ENCODE peak calls at places on chromosomes 3 and 15, in four cellular contexts. N is mammary epithelial cell, H is mucosa of descending colon, R is kidney epithelial cell. A is an unnamed sample.

GRCh38 chr3:15495461-15496340 is 25.8 kb downstream of the COLQ start:
- DNase-seq in N (no peak), H (no peak), R (no peak), A (no peak)

GRCh38 chr3:192514081-192514753 is 213.1 kb downstream of the FGF12 start:
- DNase-seq in N (peak; percentile 3), H (no peak), R (peak; percentile 7), A (no peak)

GRCh38 chr3:112681822-112682325 is 40.9 kb upstream of the CCDC80 start:
- DNase-seq in N (peak; percentile 40), H (no peak), R (peak; percentile 9), A (no peak)

GRCh38 chr3:194235160-194235559 is 99.2 kb downstream of the HES1 start:
- DNase-seq in N (no peak), H (no peak), R (no peak), A (no peak)

GRCh38 chr3:183822631-183823030 is 2.7 kb downstream of the MAP6D1 start:
- DNase-seq in N (no peak), H (no peak), R (no peak), A (no peak)

GRCh38 chr3:138625707-138626365 is 17.3 kb downstream of the FAIM start:
- DNase-seq in N (peak; percentile 95), H (no peak), R (no peak), A (no peak)

GRCh38 chr15:91885054-91885453 is 31.5 kb downstream of the SLCO3A1 start:
- DNase-seq in N (no peak), H (no peak), R (no peak), A (no peak)

GRCh38 chr15:90787881-90788280 is 70.7 kb downstream of the BLM start:
- DNase-seq in N (no peak), H (no peak), R (no peak), A (no peak)

GRCh38 chr15:24856397-24857093 is 98.2 kb upstream of the SNRPN start:
- DNase-seq in N (no peak), H (no peak), R (no peak), A (no peak)

GRCh38 chr3:45426161-45426560 is 37.8 kb downstream of the LARS2 start:
- DNase-seq in N (no peak), H (no peak), R (no peak), A (no peak)

GRCh38 chr3:106376016-106376415 is 507.2 kb upstream of the CBLB start:
- DNase-seq in N (no peak), H (no peak), R (no peak), A (no peak)

GRCh38 chr15:101354891-101355623 is 60.0 kb upstream of the SNRPA1 start:
- DNase-seq in N (no peak), H (no peak), R (no peak), A (no peak)

GRCh38 chr3:193068365-193068764 is 150.7 kb upstream of the MB21D2 start:
- DNase-seq in N (no peak), H (no peak), R (no peak), A (no peak)

GRCh38 chr15:55108858-55109518 is 87.8 kb downstream of the RSL24D1 start:
- DNase-seq in N (peak; percentile 47), H (peak; percentile 51), R (no peak), A (no peak)

GRCh38 chr3:138995706-138996105 is 10.4 kb downstream of the PRR23A start:
- DNase-seq in N (no peak), H (no peak), R (no peak), A (no peak)

GRCh38 chr3:21718161-21718765 is 32.7 kb downstream of the ZNF385D start:
- DNase-seq in N (peak; percentile 95), H (no peak), R (peak; percentile 94), A (no peak)

GRCh38 chr3:116051040-116051439 is 394.2 kb downstream of the LSAMP start:
- DNase-seq in N (no peak), H (no peak), R (no peak), A (no peak)

GRCh38 chr3:151430821-151431484 is 29.9 kb downstream of the IGSF10 start:
- DNase-seq in N (no peak), H (no peak), R (no peak), A (no peak)

GRCh38 chr15:39357478-39358268 is 223.2 kb upstream of the THBS1 start:
- DNase-seq in N (no peak), H (no peak), R (no peak), A (no peak)

DNA sequence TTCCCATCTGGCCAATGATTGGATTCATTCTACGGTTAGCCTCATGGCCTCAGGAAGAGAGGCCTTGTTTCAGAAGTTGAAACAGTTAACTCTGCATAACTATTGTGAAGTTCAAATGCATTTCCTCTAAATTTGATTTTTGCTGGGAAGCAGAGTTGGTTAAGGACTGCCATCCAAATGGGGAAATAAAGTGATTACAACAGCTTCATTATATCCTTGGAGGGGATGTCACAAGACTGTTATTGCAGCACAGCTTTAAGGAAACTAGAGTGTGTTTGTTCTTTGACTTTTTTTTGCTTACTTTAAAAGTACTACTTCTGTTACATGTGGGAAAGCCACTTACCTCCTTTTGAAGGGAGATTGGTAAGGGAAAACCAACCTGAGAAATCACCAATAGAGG is 164.8 kb downstream of the AKAP13 start:
- DNase-seq in N (no peak), H (no peak), R (no peak), A (no peak)
- H3K4me3 ChIP-seq in N (no peak overlapping the region), H (no peak overlapping the region), R (no peak overlapping the region), A (no peak overlapping the region)

GRCh38 chr3:32873491-32874130 is 55.8 kb downstream of the TRIM71 start:
- DNase-seq in N (no peak), H (no peak), R (no peak), A (no peak)
- TF ChIP-seq CTCF in N (peak; percentile 33), H (no peak), R (no peak), A (no peak)

GRCh38 chr15:66472176-66472999 is 25.2 kb downstream of the SNAPC5 start:
- DNase-seq in N (no peak), H (no peak), R (no peak), A (no peak)
- H3K4me3 ChIP-seq in N (no peak overlapping the region), H (no peak overlapping the region), R (no peak overlapping the region), A (no peak overlapping the region)

DNA sequence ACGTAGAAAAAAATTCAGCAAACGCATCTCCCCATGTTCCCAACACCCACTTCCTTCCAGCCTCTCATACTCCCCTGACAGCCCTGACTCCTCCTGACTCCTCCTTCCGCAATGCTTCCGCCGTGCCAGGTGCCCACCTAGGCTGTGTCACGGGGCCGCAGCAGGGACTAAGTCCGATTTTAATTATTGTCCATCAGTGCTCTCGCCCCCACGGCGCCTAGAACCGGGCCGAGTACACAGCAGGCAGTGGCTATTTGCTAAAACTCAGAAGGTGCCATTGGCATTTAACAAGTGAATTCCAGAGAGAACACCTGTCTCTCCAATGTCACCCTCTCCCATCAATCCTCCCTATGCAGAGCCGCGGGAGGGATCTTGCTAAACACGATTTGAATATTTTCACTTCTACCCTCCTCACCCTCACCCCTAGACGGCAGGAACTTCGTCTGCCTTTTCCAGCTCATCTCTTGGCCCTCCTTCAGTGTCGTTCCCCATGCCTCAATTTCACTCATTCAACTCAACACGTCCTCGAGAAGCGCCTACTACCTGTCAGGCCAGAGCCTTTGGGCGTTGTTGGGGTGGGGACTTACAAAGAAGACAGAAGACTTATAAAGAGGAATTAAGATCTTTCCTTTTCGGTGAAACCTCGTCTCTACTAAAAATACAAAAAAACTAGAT is 11.5 kb upstream of the SHF start:
- DNase-seq in N (peak; percentile 30), H (peak; percentile 81), R (no peak), A (no peak)
- TF ChIP-seq CTCF in N (no peak), H (no peak), R (no peak), A (no peak)

GRCh38 chr3:133444071-133444774 is 44.4 kb downstream of the BFSP2 start:
- DNase-seq in N (peak; percentile 82), H (no peak), R (no peak), A (no peak)

GRCh38 chr3:133442518-133442917 is 42.7 kb downstream of the BFSP2 start:
- DNase-seq in N (no peak), H (no peak), R (no peak), A (no peak)

GRCh38 chr3:133439563-133439962 is 39.7 kb downstream of the BFSP2 start:
- DNase-seq in N (no peak), H (no peak), R (no peak), A (no peak)

GRCh38 chr3:133440652-133441051 is 40.8 kb downstream of the BFSP2 start:
- DNase-seq in N (no peak), H (no peak), R (no peak), A (no peak)

DNA sequence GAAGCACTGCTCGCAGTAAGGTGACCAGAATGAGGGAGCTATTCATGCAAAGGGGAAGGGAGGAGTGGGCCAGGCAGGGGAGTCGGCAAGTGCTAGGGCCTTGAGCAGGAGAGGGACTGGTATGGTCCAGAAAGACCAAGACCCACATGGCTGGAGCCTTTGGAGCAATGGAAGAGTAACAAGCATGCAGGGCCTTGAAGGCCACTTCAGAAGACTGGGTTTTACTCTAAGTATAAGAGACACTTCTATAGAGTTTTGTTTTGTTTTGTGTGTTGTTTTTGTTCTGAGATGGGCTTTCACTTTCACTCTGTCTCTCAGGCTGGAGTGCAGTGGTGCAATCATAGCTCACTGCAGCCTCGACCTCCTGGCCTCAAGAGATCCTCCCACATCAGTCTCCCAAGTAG is 42.0 kb downstream of the BFSP2 start:
- DNase-seq in N (no peak), H (no peak), R (no peak), A (no peak)
- H3K4me3 ChIP-seq in N (no peak overlapping the region), H (no peak overlapping the region), R (no peak overlapping the region), A (no peak overlapping the region)

GRCh38 chr3:185823280-185824044 is 1.4 kb downstream of the IGF2BP2 start:
- DNase-seq in N (peak; percentile 44), H (peak; percentile 66), R (no peak), A (no peak)
- TF ChIP-seq CTCF in N (no peak), H (no peak), R (peak; percentile 34), A (no peak)

GRCh38 chr15:63088532-63089245 is 33.0 kb upstream of the LACTB start:
- DNase-seq in N (no peak), H (no peak), R (no peak), A (no peak)
- H3K4me3 ChIP-seq in N (no peak overlapping the region), H (no peak overlapping the region), R (no peak overlapping the region), A (no peak overlapping the region)

A was measured in esophagus squamous epithelium.